ENCODE peak calls at places on chromosomes 7 and 10, in ten cellular contexts. F is stimulated activated CD4-positive, alpha-beta T cell treated with anti-CD3 and anti-CD28 coated beads, Interleukin-2, amount 100 ng/mL, for 48 hours; E is AG09309; Y is EH; L is pancreas; J is AML-193; Q is body of pancreas; T is GM23248; M is substantia nigra; Z is activated T-helper 1 cell treated with anti-CD3 and anti-CD28 coated beads, Interleukin-2, amount 50 U/mL, for 16 hours. H is an unnamed sample.

GRCh38 chr10:1085258-1085657 is 29.1 kb downstream of the WDR37 start:
- DNase-seq in J (no peak), F (no peak), T (no peak), E (no peak), L (no peak), Z (no peak), Y (no peak), Q (no peak), M (no peak), H (no peak)

GRCh38 chr7:157471259-157472125 is 134.7 kb downstream of the DNAJB6 start:
- DNase-seq in Z (no peak), T (no peak), M (no peak), F (no peak), E (no peak), Y (no peak), L (no peak), J (no peak), Q (no peak), H (no peak)

GRCh38 chr10:101285519-101286070 is 56.3 kb upstream of the LBX1 start:
- DNase-seq in L (no peak), E (no peak), M (no peak), F (no peak), Q (no peak), Z (no peak), J (no peak), T (no peak), Y (no peak), H (no peak)

GRCh38 chr7:107173691-107174406 is 5.0 kb downstream of the HBP1 start:
- DNase-seq in L (no peak), Z (no peak), Q (no peak), M (no peak), Y (no peak), E (no peak), F (no peak), J (no peak), T (no peak), H (no peak)

GRCh38 chr7:22565315-22565811 is 65.4 kb upstream of the STEAP1B start:
- DNase-seq in Z (no peak), L (no peak), M (no peak), Y (peak; percentile 89), T (peak; percentile 83), E (peak; percentile 57), F (no peak), J (no peak), Q (no peak), H (peak; percentile 21)

GRCh38 chr10:44028384-44029137 is 356.3 kb downstream of the CXCL12 start:
- DNase-seq in Y (no peak), Q (peak; percentile 49), Z (no peak), E (no peak), M (no peak), T (no peak), L (peak; percentile 55), J (no peak), F (no peak), H (no peak)

GRCh38 chr7:130982160-130982638 is 248.2 kb upstream of the KLF14 start:
- DNase-seq in E (no peak), Q (no peak), F (no peak), J (peak; percentile 51), T (peak; percentile 71), Z (no peak), L (no peak), Y (peak; percentile 60), M (no peak), H (peak; percentile 61)

GRCh38 chr7:84502222-84502621 is 307.6 kb upstream of the SEMA3A start:
- DNase-seq in J (no peak), Q (no peak), L (no peak), F (no peak), M (no peak), T (no peak), Z (no peak), Y (no peak), E (no peak), H (no peak)

GRCh38 chr10:114694062-114694461 is 36.0 kb upstream of the ABLIM1 start:
- DNase-seq in L (no peak), M (no peak), T (no peak), E (no peak), Z (no peak), J (no peak), Y (no peak), F (no peak), Q (no peak), H (no peak)

GRCh38 chr10:114684085-114684821 is 26.2 kb upstream of the ABLIM1 start:
- DNase-seq in M (peak; percentile 10), T (peak; percentile 56), F (no peak), L (peak; percentile 64), Y (peak; percentile 60), E (no peak), Z (no peak), Q (peak; percentile 61), J (no peak), H (no peak)

GRCh38 chr10:124223001-124223710 is 129.8 kb upstream of the CHST15 start:
- DNase-seq in Z (no peak), L (no peak), E (no peak), J (no peak), F (no peak), Y (no peak), Q (no peak), T (no peak), M (no peak), H (no peak)

GRCh38 chr10:114174462-114175190 is 623 bp upstream of the CCDC186 start:
- DNase-seq in E (no peak), Z (no peak), Q (peak; percentile 73), M (peak; percentile 28), L (peak; percentile 49), T (peak; percentile 75), Y (peak; percentile 32), J (peak; percentile 89), F (no peak), H (no peak)

GRCh38 chr7:85479918-85480658 is 293.2 kb upstream of the SEMA3D start:
- DNase-seq in Q (no peak), T (peak; percentile 86), Y (peak; percentile 81), J (no peak), M (no peak), F (no peak), L (no peak), E (peak; percentile 53), Z (no peak), H (no peak)

GRCh38 chr7:124085168-124085567 is 52.3 kb upstream of the TMEM229A start:
- DNase-seq in L (peak; percentile 81), F (no peak), Q (peak; percentile 91), E (no peak), Z (no peak), M (peak; percentile 83), Y (no peak), T (no peak), J (no peak), H (no peak)

GRCh38 chr10:421170-421569 is 268.3 kb downstream of the DIP2C start:
- DNase-seq in L (no peak), M (no peak), F (no peak), E (no peak), Y (no peak), Q (no peak), Z (no peak), T (no peak), J (no peak), H (no peak)

GRCh38 chr7:106772655-106773108 is 92.4 kb upstream of the PIK3CG start:
- DNase-seq in Z (no peak), E (peak; percentile 47), L (no peak), F (no peak), J (no peak), T (peak; percentile 86), Q (no peak), M (no peak), Y (peak; percentile 80), H (peak; percentile 77)

H was measured in SW 1271.